ENCODE peak calls at places on chromosomes 2 and 18, in seven cellular contexts. C is AG04449, D is T1000, M is nucleus accumbens, O is GM20000, T is OCI-LY7, Z is stomach. B is an unnamed sample.

GRCh38 chr2:199991691-199992090 is 36.3 kb downstream of the MAIP1 start:
- DNase-seq in C (no peak), D (no peak), M (no peak), O (no peak), T (no peak), Z (no peak), B (no peak)

GRCh38 chr2:76870011-76870410 is 652.2 kb downstream of the LRRTM4 start:
- DNase-seq in C (no peak), D (no peak), M (no peak), O (no peak), T (no peak), Z (no peak), B (no peak)

GRCh38 chr2:148259674-148260073 is 238.8 kb downstream of the MBD5 start:
- DNase-seq in C (no peak), D (no peak), M (no peak), O (no peak), T (peak; percentile 45), Z (no peak), B (no peak)

GRCh38 chr18:7624697-7625096 is 57.6 kb downstream of the PTPRM start:
- DNase-seq in C (no peak), D (no peak), M (no peak), O (no peak), T (no peak), Z (no peak), B (no peak)

GRCh38 chr2:134395779-134396178 is 141.9 kb downstream of the MGAT5 start:
- DNase-seq in C (no peak), D (no peak), M (no peak), O (no peak), T (no peak), Z (no peak), B (no peak)

GRCh38 chr18:8658858-8659485 is 46.4 kb upstream of the MTCL1 start:
- DNase-seq in C (no peak), D (no peak), M (no peak), O (no peak), T (no peak), Z (no peak), B (no peak)

GRCh38 chr2:23824777-23825212 is 102.1 kb downstream of the ATAD2B start:
- DNase-seq in C (no peak), D (no peak), M (no peak), O (peak; percentile 54), T (peak; percentile 73), Z (no peak), B (no peak)

GRCh38 chr2:207501797-207502196 is 28.0 kb upstream of the CREB1 start:
- DNase-seq in C (no peak), D (no peak), M (no peak), O (no peak), T (no peak), Z (no peak), B (no peak)